ENCODE peak calls at places on chromosomes 1 and 21, in six cellular contexts. P is fibroblast of lung, Y is Panc1, Z is heart left ventricle, V is suprapubic skin, N is gastrocnemius medialis. B is an unnamed sample.

GRCh38 chr1:91693542-91693941 is 192.4 kb downstream of the TGFBR3 start:
- DNase-seq in P (peak), Y (no peak), Z (peak), V (no peak), N (peak), B (no peak)

GRCh38 chr1:56424744-56425493 is 154.4 kb downstream of the PLPP3 start:
- DNase-seq in P (peak), Y (no peak), Z (peak), V (no peak), N (peak), B (no peak)

GRCh38 chr1:1308756-1309524 is 543 bp downstream of the PUSL1 start:
- DNase-seq in P (no peak), Y (no peak), Z (no peak), V (no peak), N (no peak), B (no peak)

GRCh38 chr1:176517484-176517883 is 54.5 kb downstream of the PAPPA2 start:
- DNase-seq in P (no peak), Y (peak), Z (no peak), V (no peak), N (peak), B (peak)

GRCh38 chr1:204307334-204307883 is 52.3 kb downstream of the PLEKHA6 start:
- DNase-seq in P (peak), Y (no peak), Z (peak), V (no peak), N (no peak), B (no peak)

GRCh38 chr1:15923241-15923640 is 52.7 kb downstream of the ZBTB17 start:
- DNase-seq in P (peak), Y (no peak), Z (no peak), V (no peak), N (no peak), B (peak)

GRCh38 chr1:143691400-143691891 is 280.3 kb downstream of the FAM72C start:
- DNase-seq in P (no peak), Y (no peak), Z (no peak), V (no peak), N (no peak), B (peak)

GRCh38 chr1:31753623-31754349 is 10.4 kb downstream of the ADGRB2 start:
- DNase-seq in P (peak), Y (no peak), Z (peak), V (no peak), N (peak), B (peak)

GRCh38 chr1:151579436-151580225 is 32.2 kb upstream of the SNX27 start:
- DNase-seq in P (peak), Y (no peak), Z (no peak), V (no peak), N (no peak), B (peak)

GRCh38 chr1:104794035-104794434 is 1044.3 kb downstream of the AMY1C start:
- DNase-seq in P (no peak), Y (no peak), Z (no peak), V (no peak), N (no peak), B (no peak)

GRCh38 chr1:1291023-1291528 is 10.8 kb downstream of the SCNN1D start:
- DNase-seq in P (no peak), Y (no peak), Z (no peak), V (no peak), N (no peak), B (no peak)

GRCh38 chr1:119133987-119134386 is 6.5 kb downstream of the WARS2 start:
- DNase-seq in P (no peak), Y (no peak), Z (no peak), V (no peak), N (no peak), B (peak)

GRCh38 chr1:64220241-64220640 is 16.8 kb downstream of the UBE2U start:
- DNase-seq in P (peak), Y (no peak), Z (no peak), V (no peak), N (no peak), B (no peak)

GRCh38 chr1:211377539-211378461 is 51.2 kb downstream of the TRAF5 start:
- DNase-seq in P (no peak), Y (no peak), Z (no peak), V (no peak), N (no peak), B (no peak)

GRCh38 chr1:208192989-208193388 is 51.2 kb downstream of the PLXNA2 start:
- DNase-seq in P (peak), Y (no peak), Z (no peak), V (no peak), N (peak), B (no peak)

GRCh38 chr21:38243732-38244406 is 12.9 kb upstream of the KCNJ15 start:
- DNase-seq in P (no peak), Y (no peak), Z (no peak), V (no peak), N (no peak), B (no peak)

GRCh38 chr1:152049291-152050073 is 12.7 kb upstream of the S100A11 start:
- DNase-seq in P (peak), Y (no peak), Z (no peak), V (no peak), N (no peak), B (peak)

GRCh38 chr1:61692155-61692783 is 32.7 kb downstream of the TM2D1 start:
- DNase-seq in P (peak), Y (peak), Z (no peak), V (no peak), N (no peak), B (no peak)

GRCh38 chr1:175978926-175979325 is 228.2 kb downstream of the COP1 start:
- DNase-seq in P (no peak), Y (no peak), Z (no peak), V (no peak), N (no peak), B (no peak)

GRCh38 chr1:47635597-47635996 is 197.8 kb downstream of the FOXD2 start:
- DNase-seq in P (no peak), Y (no peak), Z (no peak), V (no peak), N (no peak), B (no peak)

GRCh38 chr21:38477241-38477640 is 21.0 kb downstream of the ERG start:
- DNase-seq in P (no peak), Y (no peak), Z (no peak), V (no peak), N (no peak), B (no peak)

GRCh38 chr1:222107975-222108374 is 366.1 kb upstream of the DUSP10 start:
- DNase-seq in P (no peak), Y (no peak), Z (no peak), V (no peak), N (no peak), B (no peak)

GRCh38 chr1:105172803-105173202 is 1423.1 kb downstream of the AMY1C start:
- DNase-seq in P (no peak), Y (no peak), Z (peak), V (no peak), N (no peak), B (no peak)

GRCh38 chr1:109298666-109299086 is 8.1 kb downstream of the MYBPHL start:
- DNase-seq in P (no peak), Y (no peak), Z (peak), V (no peak), N (peak), B (peak)
- H3K27ac ChIP-seq in P (peak), Y (no peak), Z (peak), V (peak), N (peak), B (no peak)

GRCh38 chr1:168734946-168735345 is 5.9 kb upstream of the DPT start:
- DNase-seq in P (no peak), Y (no peak), Z (no peak), V (no peak), N (no peak), B (no peak)
- TF ChIP-seq CTCF in P (no peak), Y (peak), Z (no peak), V (no peak), N (no peak), B (peak)

DNA sequence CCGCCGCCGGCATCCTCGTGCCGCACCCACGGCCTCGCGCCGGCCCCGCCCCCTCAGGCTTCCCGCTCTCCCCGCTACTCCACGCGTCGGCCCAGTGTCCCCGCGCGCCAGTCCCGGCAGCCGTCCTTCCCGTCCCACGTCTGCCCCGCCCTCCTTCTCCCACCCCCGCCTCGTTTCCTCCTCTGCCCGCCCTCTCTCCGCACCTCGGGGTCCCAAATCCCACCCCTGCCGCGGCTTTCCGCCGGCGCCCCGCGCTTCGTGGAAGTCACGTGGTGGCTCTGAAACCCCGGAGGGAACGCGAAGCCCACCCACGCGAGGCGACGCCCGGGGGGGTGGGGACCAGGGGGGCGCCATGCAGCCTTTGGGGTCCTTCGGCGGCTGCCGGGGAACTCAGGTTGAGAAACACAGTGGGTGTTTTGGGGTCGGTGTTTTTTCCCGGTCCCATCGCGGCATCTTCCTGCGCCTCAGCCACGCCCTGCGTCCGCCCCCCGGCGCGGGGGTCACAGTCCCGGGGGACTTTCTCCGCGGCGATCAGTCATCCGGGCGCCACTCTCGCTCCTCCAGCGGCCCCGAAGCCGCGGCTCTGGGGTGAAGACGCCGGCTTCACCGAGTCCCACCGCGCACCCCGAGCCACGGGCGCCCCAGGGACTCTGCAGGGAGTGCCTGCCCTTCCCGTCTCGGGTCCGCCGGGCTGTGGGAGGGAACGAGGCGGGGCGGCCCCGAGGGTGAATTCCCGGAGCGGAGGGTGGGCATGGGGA is at the start of gene BATF3:
- DNase-seq in P (no peak), Y (no peak), Z (peak), V (peak), N (no peak), B (no peak)
- H3K27ac ChIP-seq in P (peak), Y (no peak), Z (peak), V (peak), N (peak), B (no peak)

DNA sequence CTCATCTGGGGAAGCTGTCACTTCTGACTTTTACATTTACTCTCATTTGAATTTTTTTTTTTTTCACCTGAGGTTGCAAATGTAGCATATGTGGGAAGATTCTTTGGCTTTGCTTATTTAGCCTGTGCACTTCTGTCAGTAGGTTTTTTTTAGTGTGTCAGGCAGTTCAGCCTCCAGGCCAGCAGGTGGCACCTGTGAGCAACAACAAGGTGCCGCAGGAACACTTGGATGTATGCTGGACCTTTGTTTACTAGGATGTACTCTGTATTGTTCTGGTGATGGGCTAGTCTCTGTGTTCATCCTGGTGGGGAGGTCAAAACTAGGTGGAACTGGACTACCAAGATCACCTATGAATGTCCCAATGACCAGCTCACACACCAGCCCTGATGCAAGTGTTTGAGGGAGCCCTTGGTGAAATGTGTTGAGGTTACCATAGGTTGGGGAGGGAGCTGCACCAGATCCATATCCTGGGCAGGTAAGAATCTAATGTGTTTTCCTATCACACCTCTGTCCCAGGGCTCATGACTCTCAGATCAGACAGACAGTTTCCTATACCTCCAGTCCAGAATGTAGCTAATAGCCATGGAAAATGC is 618.2 kb downstream of the BRINP3 start:
- DNase-seq in P (no peak), Y (peak), Z (no peak), V (no peak), N (no peak), B (no peak)
- TF ChIP-seq CTCF in P (peak), Y (peak), Z (no peak), V (no peak), N (no peak), B (peak)

GRCh38 chr21:46038341-46038829 is 56.8 kb downstream of the COL6A1 start:
- DNase-seq in P (no peak), Y (no peak), Z (no peak), V (no peak), N (no peak), B (no peak)

GRCh38 chr21:46033410-46034404 is 52.1 kb downstream of the COL6A1 start:
- DNase-seq in P (peak), Y (no peak), Z (no peak), V (no peak), N (no peak), B (no peak)

GRCh38 chr21:46037338-46038325 is 56.1 kb downstream of the COL6A1 start:
- DNase-seq in P (no peak), Y (no peak), Z (no peak), V (no peak), N (no peak), B (no peak)

GRCh38 chr21:46036696-46037337 is 55.2 kb downstream of the COL6A1 start:
- DNase-seq in P (no peak), Y (no peak), Z (no peak), V (no peak), N (no peak), B (no peak)

GRCh38 chr21:46035809-46036695 is 54.5 kb downstream of the COL6A1 start:
- DNase-seq in P (peak), Y (no peak), Z (peak), V (peak), N (no peak), B (no peak)
- H3K27ac ChIP-seq in P (peak), Y (no peak), Z (peak), V (peak), N (peak), B (no peak)

DNA sequence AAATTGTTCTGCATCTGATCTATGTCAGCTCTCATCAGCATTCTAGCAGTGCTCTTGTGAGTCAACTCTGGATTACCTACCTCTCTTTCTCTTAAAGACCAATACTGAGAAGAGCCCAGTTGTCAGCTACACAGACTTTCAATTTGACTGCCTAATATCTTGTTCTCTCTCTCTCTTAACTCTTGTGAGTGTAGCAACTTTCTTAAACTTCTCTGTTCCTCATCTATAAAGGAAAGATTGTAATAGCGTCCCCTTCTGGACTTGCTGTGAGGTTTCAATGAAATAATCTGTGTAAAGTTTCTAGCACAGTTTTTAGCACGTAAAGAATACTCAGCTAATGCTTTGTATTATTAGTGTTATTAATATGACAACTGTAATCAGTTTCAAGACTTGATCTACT is 499.3 kb upstream of the ADAMTS5 start:
- DNase-seq in P (no peak), Y (no peak), Z (no peak), V (no peak), N (no peak), B (no peak)
- TF ChIP-seq CTCF in P (peak), Y (no peak), Z (no peak), V (no peak), N (no peak), B (no peak)

DNA sequence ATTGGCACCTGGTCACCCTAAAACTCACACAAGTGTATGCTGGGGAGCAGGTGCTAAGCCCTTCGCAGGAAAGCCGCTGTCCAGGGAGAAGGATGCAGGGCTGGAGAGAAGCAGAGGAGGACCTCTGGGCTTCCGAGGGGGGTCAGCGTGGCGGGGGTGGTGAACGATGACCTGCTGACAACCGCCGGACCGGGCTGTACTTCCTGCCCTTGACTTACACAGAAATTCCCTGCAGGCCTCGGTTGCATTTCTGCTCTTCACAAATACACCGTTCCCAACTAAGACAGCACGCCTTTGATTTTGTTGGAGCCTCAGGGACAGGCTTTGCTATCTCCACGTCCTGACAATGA is 37.6 kb downstream of the SLC2A7 start:
- DNase-seq in P (no peak), Y (no peak), Z (no peak), V (no peak), N (no peak), B (no peak)
- H3K27ac ChIP-seq in P (no peak), Y (peak), Z (no peak), V (no peak), N (no peak), B (no peak)

GRCh38 chr1:166839600-166840308 is 479 bp downstream of the POGK start:
- DNase-seq in P (peak), Y (no peak), Z (peak), V (no peak), N (peak), B (peak)
- TF ChIP-seq CTCF in P (peak), Y (peak), Z (no peak), V (no peak), N (no peak), B (peak)

DNA sequence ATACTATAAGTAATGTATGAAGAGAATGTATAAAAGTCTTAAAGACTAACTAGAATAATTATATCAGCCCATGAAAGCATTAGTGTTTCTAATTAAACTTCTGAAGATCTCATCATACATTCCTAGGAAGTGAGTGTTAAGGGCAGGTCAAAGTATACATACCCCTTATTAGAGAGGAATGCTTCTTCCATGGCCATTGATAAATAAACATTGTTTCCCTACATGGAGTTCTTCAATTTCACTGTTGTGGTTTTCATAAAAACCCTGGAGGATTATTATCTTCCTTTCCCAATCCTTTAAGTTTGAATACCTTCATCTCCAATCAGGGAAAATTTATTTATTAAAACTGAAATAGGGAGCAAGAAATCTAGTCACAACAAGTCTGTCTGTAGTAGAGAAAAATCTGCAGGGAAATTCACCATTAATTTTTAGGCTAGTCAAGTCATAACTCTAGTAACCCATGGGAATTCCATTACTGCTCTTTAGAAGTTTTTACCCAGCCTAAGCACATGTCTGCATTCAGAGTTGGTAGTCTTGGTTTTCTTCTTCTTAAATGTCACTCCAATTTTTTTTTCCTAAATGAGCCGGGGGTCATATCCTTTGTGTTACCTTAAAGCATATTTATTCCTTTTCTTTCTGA is 147.0 kb downstream of the TNFSF18 start:
- DNase-seq in P (peak), Y (no peak), Z (no peak), V (no peak), N (no peak), B (peak)
- H3K27ac ChIP-seq in P (peak), Y (no peak), Z (no peak), V (no peak), N (no peak), B (peak)

GRCh38 chr1:108199781-108200626 is at the start of gene SLC25A24:
- DNase-seq in P (peak), Y (no peak), Z (peak), V (peak), N (peak), B (peak)

GRCh38 chr1:108199231-108199657 is 899 bp downstream of the SLC25A24 start:
- DNase-seq in P (peak), Y (no peak), Z (no peak), V (no peak), N (no peak), B (no peak)

GRCh38 chr1:108201682-108202081 is 1.5 kb upstream of the SLC25A24 start:
- DNase-seq in P (no peak), Y (no peak), Z (no peak), V (no peak), N (no peak), B (no peak)

GRCh38 chr1:108200627-108201106 is 524 bp upstream of the SLC25A24 start:
- DNase-seq in P (peak), Y (no peak), Z (no peak), V (no peak), N (peak), B (peak)
- TF ChIP-seq CTCF in P (peak), Y (peak), Z (no peak), V (no peak), N (no peak), B (peak)

B was measured in foreskin keratinocyte.